ENCODE peak calls at places on chromosomes 5 and 9, in ten cellular contexts. C is retina, Y is RWPE1, J is T-helper 9 cell, F is aorta, W is NAMALWA, I is LoVo, S is foreskin fibroblast, O is WTC11, D is HT1080. N is an unnamed sample.

GRCh38 chr5:78597858-78598415 is 50.6 kb downstream of the LHFPL2 start:
- DNase-seq in C (no peak), F (no peak), J (no peak), I (no peak), Y (peak), D (peak), S (no peak), W (no peak), O (no peak), N (no peak)

GRCh38 chr5:36179950-36180349 is 28.0 kb downstream of the SKP2 start:
- DNase-seq in C (no peak), F (no peak), W (no peak), S (no peak), D (no peak), J (no peak), I (no peak), O (no peak), Y (no peak), N (no peak)

GRCh38 chr5:80982093-80982492 is 21.9 kb downstream of the RASGRF2 start:
- DNase-seq in C (no peak), D (no peak), S (no peak), O (no peak), Y (no peak), F (no peak), W (no peak), J (no peak), I (no peak), N (no peak)

GRCh38 chr9:123473226-123473625 is 117.2 kb downstream of the CRB2 start:
- DNase-seq in C (peak), Y (no peak), S (peak), W (no peak), D (no peak), J (no peak), O (no peak), F (no peak), I (no peak), N (peak)

GRCh38 chr5:120655828-120656435 is 191.8 kb downstream of the PRR16 start:
- DNase-seq in S (no peak), F (no peak), Y (peak), W (peak), J (no peak), D (peak), I (peak), C (peak), O (peak), N (peak)

GRCh38 chr5:125258610-125259009 is 512.2 kb upstream of the ZNF608 start:
- DNase-seq in O (no peak), I (no peak), F (no peak), D (no peak), C (no peak), J (no peak), S (no peak), W (no peak), Y (no peak), N (no peak)

GRCh38 chr5:96236051-96236450 is 197.0 kb downstream of the PCSK1 start:
- DNase-seq in O (no peak), S (no peak), I (no peak), C (no peak), D (no peak), J (no peak), Y (no peak), F (no peak), W (no peak), N (no peak)

GRCh38 chr5:165459232-165459631 is 1953.8 kb downstream of the MAT2B start:
- DNase-seq in Y (no peak), C (no peak), S (no peak), W (no peak), D (no peak), O (no peak), F (no peak), I (no peak), J (no peak), N (no peak)

GRCh38 chr5:1213508-1214162 is 11.5 kb upstream of the SLC6A18 start:
- DNase-seq in I (no peak), W (no peak), J (no peak), C (no peak), Y (no peak), F (peak), D (no peak), S (no peak), O (peak), N (no peak)

GRCh38 chr9:37534901-37535300 is 41.3 kb downstream of the FBXO10 start:
- DNase-seq in S (no peak), F (no peak), Y (no peak), J (no peak), O (no peak), C (peak), I (no peak), W (no peak), D (no peak), N (no peak)

GRCh38 chr5:9658726-9659125 is 28.6 kb upstream of the TAS2R1 start:
- DNase-seq in I (no peak), O (no peak), D (no peak), J (no peak), W (no peak), Y (no peak), C (no peak), S (no peak), F (no peak), N (no peak)

GRCh38 chr5:82798676-82799075 is 278.5 kb downstream of the TMEM167A start:
- DNase-seq in S (no peak), J (no peak), Y (no peak), F (no peak), D (no peak), C (no peak), W (no peak), O (no peak), I (no peak), N (no peak)

GRCh38 chr9:93634311-93635185 is 58.2 kb downstream of the PHF2 start:
- DNase-seq in O (no peak), Y (no peak), J (no peak), I (no peak), F (no peak), D (no peak), C (no peak), W (no peak), S (no peak), N (peak)

GRCh38 chr5:129909225-129909624 is 5.0 kb downstream of the CHSY3 start:
- DNase-seq in W (no peak), C (no peak), S (no peak), Y (no peak), F (no peak), O (no peak), I (no peak), D (no peak), J (no peak), N (no peak)

GRCh38 chr9:3828495-3828894 is 302.7 kb upstream of the RFX3 start:
- DNase-seq in S (peak), O (no peak), D (peak), J (no peak), Y (peak), F (no peak), C (no peak), W (no peak), I (no peak), N (no peak)

GRCh38 chr5:98041661-98042060 is 731.8 kb upstream of the RGMB start:
- DNase-seq in C (no peak), J (no peak), O (no peak), D (no peak), Y (no peak), F (no peak), I (no peak), W (no peak), S (no peak), N (no peak)

GRCh38 chr5:142817961-142818431 is 47.8 kb downstream of the ARHGAP26 start:
- DNase-seq in I (peak), F (no peak), S (no peak), Y (no peak), J (no peak), C (no peak), D (no peak), W (no peak), O (no peak), N (no peak)

GRCh38 chr5:83441752-83442151 is 29.8 kb upstream of the VCAN start:
- DNase-seq in C (no peak), S (no peak), Y (no peak), D (no peak), F (no peak), I (no peak), J (no peak), O (no peak), W (no peak), N (no peak)

GRCh38 chr9:19486803-19487202 is 78.0 kb downstream of the ACER2 start:
- DNase-seq in C (no peak), S (no peak), I (no peak), F (no peak), Y (no peak), D (no peak), J (no peak), W (no peak), O (no peak), N (no peak)

GRCh38 chr9:126326228-126327015 is at the start of gene MVB12B:
- DNase-seq in F (peak), C (peak), O (peak), S (peak), D (no peak), Y (peak), I (peak), J (peak), W (peak), N (peak)

GRCh38 chr5:115623632-115624031 is 2.2 kb downstream of the TMED7 start:
- DNase-seq in Y (no peak), O (no peak), W (no peak), J (no peak), I (no peak), F (no peak), C (no peak), S (no peak), D (no peak), N (no peak)

GRCh38 chr5:143527808-143528207 is 124.3 kb upstream of the NR3C1 start:
- DNase-seq in O (no peak), F (no peak), J (no peak), W (no peak), I (no peak), D (peak), S (peak), C (no peak), Y (peak), N (no peak)